ENCODE peak calls at places on chromosome 11, in nine cellular contexts. F, O, G, Y, S, M, K, V and J are unnamed samples.

GRCh38 chr11:40328890-40329617 is 1130.4 kb downstream of the LRRC4C start:
- DNase-seq in O (peak; percentile 33), M (peak; percentile 35), K (peak; percentile 100), Y (no peak), S (no peak), F (no peak), G (peak; percentile 31), V (no peak), J (peak; percentile 83)

GRCh38 chr11:2346014-2346413 is 31.1 kb upstream of the CD81 start:
- DNase-seq in O (no peak), V (no peak), G (no peak), Y (no peak), M (no peak), S (no peak), F (no peak), K (no peak), J (no peak)

GRCh38 chr11:74949748-74950127 is 672 bp downstream of the SPCS2 start:
- DNase-seq in O (no peak), Y (no peak), S (no peak), M (no peak), F (peak; percentile 15), V (no peak), G (no peak), K (peak; percentile 24), J (no peak)

GRCh38 chr11:4882543-4882942 is 843 bp downstream of the OR51T1 start:
- DNase-seq in V (no peak), Y (no peak), M (no peak), G (no peak), S (no peak), K (no peak), F (no peak), O (no peak), J (no peak)

GRCh38 chr11:17013548-17014320 is 480 bp downstream of the PLEKHA7 start:
- DNase-seq in O (no peak), G (no peak), F (peak; percentile 58), Y (peak; percentile 31), K (no peak), S (peak; percentile 52), V (no peak), M (no peak), J (no peak)

GRCh38 chr11:34169664-34170063 is 64.2 kb downstream of the NAT10 start:
- DNase-seq in F (no peak), Y (no peak), K (no peak), G (no peak), M (no peak), O (no peak), S (peak; percentile 35), V (no peak), J (no peak)

GRCh38 chr11:6574816-6575715 is 28.4 kb downstream of the RRP8 start:
- DNase-seq in G (no peak), V (no peak), O (no peak), M (no peak), S (no peak), K (no peak), Y (no peak), F (no peak), J (no peak)

GRCh38 chr11:79258606-79259005 is 182.2 kb downstream of the TENM4 start:
- DNase-seq in M (no peak), S (no peak), F (no peak), O (no peak), G (no peak), V (no peak), K (peak; percentile 62), Y (no peak), J (no peak)

GRCh38 chr11:33735426-33736147 is 636 bp downstream of the CD59 start:
- DNase-seq in M (peak; percentile 50), V (peak; percentile 37), O (no peak), Y (no peak), G (no peak), S (peak; percentile 73), K (no peak), F (peak; percentile 52), J (peak; percentile 44)

GRCh38 chr11:58503361-58503856 is 4.5 kb downstream of the OR5B21 start:
- DNase-seq in M (no peak), F (no peak), O (no peak), V (peak; percentile 51), K (peak; percentile 61), S (no peak), Y (no peak), G (no peak), J (no peak)

GRCh38 chr11:36271794-36272409 is 17.3 kb downstream of the COMMD9 start:
- DNase-seq in G (no peak), Y (no peak), S (no peak), F (no peak), K (no peak), V (no peak), M (no peak), O (peak; percentile 27), J (no peak)

GRCh38 chr11:13118194-13118593 is 109.1 kb downstream of the RASSF10 start:
- DNase-seq in Y (no peak), K (peak; percentile 97), V (no peak), M (no peak), S (no peak), O (no peak), G (no peak), F (no peak), J (no peak)

GRCh38 chr11:121145826-121146225 is 44.8 kb downstream of the TECTA start:
- DNase-seq in G (no peak), K (no peak), S (no peak), V (no peak), F (no peak), M (no peak), Y (no peak), O (no peak), J (no peak)

GRCh38 chr11:126474220-126474619 is 118.7 kb downstream of the ST3GAL4 start:
- DNase-seq in V (no peak), Y (no peak), G (no peak), S (no peak), O (peak; percentile 72), K (no peak), F (no peak), M (no peak), J (no peak)

GRCh38 chr11:78160557-78160956 is 21.1 kb upstream of the ALG8 start:
- DNase-seq in S (no peak), K (no peak), Y (no peak), F (no peak), M (no peak), O (no peak), V (no peak), G (no peak), J (no peak)

GRCh38 chr11:93570759-93571413 is 27.7 kb upstream of the SMCO4 start:
- DNase-seq in Y (no peak), V (no peak), S (no peak), O (peak; percentile 80), G (peak; percentile 25), F (no peak), K (peak; percentile 62), M (peak; percentile 25), J (no peak)

GRCh38 chr11:1086171-1087102 is 11.8 kb downstream of the MUC2 start:
- DNase-seq in G (no peak), V (no peak), Y (peak; percentile 7), S (peak; percentile 58), F (no peak), K (no peak), O (no peak), M (no peak), J (no peak)

GRCh38 chr11:57513911-57514537 is 1.5 kb downstream of the SLC43A1 start:
- DNase-seq in F (peak; percentile 81), V (no peak), G (peak; percentile 25), M (peak; percentile 31), K (peak; percentile 33), Y (peak; percentile 59), O (peak; percentile 60), S (peak; percentile 66), J (peak; percentile 46)

GRCh38 chr11:108496643-108497256 is 1.4 kb downstream of the POGLUT3 start:
- DNase-seq in F (no peak), K (peak; percentile 31), S (no peak), Y (no peak), O (no peak), M (no peak), G (no peak), V (no peak), J (no peak)

GRCh38 chr11:78806214-78807004 is 231.7 kb upstream of the NARS2 start:
- DNase-seq in S (peak; percentile 41), O (peak; percentile 51), K (no peak), G (no peak), Y (no peak), F (no peak), V (no peak), M (no peak), J (no peak)

GRCh38 chr11:134637091-134638015 is 225.3 kb upstream of the B3GAT1 start:
- DNase-seq in M (no peak), V (no peak), F (no peak), K (no peak), S (no peak), Y (no peak), G (no peak), O (no peak), J (no peak)

GRCh38 chr11:30433831-30434230 is 110.9 kb downstream of the ARL14EP start:
- DNase-seq in G (no peak), M (no peak), K (no peak), V (no peak), F (no peak), O (no peak), Y (no peak), S (no peak), J (no peak)

DNA sequence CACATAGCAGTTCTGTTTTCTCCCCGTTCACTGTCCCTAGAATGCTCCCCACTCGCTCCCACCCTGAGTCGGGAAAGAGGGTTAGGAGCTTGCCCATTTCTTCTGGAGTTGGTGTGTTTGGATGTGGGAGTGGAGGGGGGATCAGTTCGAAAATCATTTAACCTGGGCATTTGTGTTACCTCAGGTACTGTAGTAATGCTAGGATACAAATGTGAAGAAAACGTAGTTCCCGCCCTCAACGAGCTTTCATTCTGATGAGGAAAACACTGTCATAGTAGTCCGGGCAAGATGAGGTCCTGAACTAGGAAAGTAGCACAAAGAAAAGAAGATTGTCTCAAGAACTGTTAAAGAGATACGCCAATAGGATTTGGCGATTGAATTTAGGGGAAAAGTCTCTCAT is 539 bp downstream of the SDHD start:
- DNase-seq in O (no peak), V (no peak), K (no peak), M (no peak), Y (no peak), F (peak; percentile 15), S (no peak), G (no peak), J (no peak)
- H3K4me1 ChIP-seq in O (peaks cover 40% of the 10 kb centered on the region), V (peaks cover 3% of the 10 kb centered on the region), K (peaks cover 2% of the 10 kb centered on the region), M (peaks cover 44% of the 10 kb centered on the region), Y (peaks cover 10% of the 10 kb centered on the region), F (peaks cover 7% of the 10 kb centered on the region), S (peaks cover 41% of the 10 kb centered on the region), G (peaks cover 36% of the 10 kb centered on the region), J (peaks cover 22% of the 10 kb centered on the region)

GRCh38 chr11:115069599-115069998 is 391.3 kb downstream of the NXPE2 start:
- DNase-seq in G (no peak), K (no peak), O (no peak), M (no peak), S (no peak), V (no peak), F (no peak), Y (no peak), J (no peak)
- H3K4me3 ChIP-seq in G (no peak overlapping the region), K (no peak overlapping the region), O (no peak overlapping the region), M (no peak overlapping the region), S (no peak overlapping the region), V (no peak overlapping the region), F (no peak overlapping the region), Y (no peak overlapping the region), J (no peak overlapping the region)

GRCh38 chr11:10896493-10896892 is 38.6 kb upstream of the ZBED5 start:
- DNase-seq in M (no peak), G (no peak), F (no peak), V (no peak), K (no peak), Y (no peak), O (no peak), S (no peak), J (no peak)
- H3K4me1 ChIP-seq in M (peaks cover 59% of the 10 kb centered on the region), G (peaks cover 52% of the 10 kb centered on the region), F (no peaks in the 10 kb centered on the region), V (no peaks in the 10 kb centered on the region), K (peaks cover 38% of the 10 kb centered on the region), Y (peaks cover 11% of the 10 kb centered on the region), O (peaks cover 14% of the 10 kb centered on the region), S (peaks cover 55% of the 10 kb centered on the region), J (peaks cover 5% of the 10 kb centered on the region)

GRCh38 chr11:63747006-63747405 is 21.6 kb downstream of the ZFTA start:
- DNase-seq in O (no peak), V (no peak), Y (no peak), S (no peak), F (no peak), G (no peak), K (peak; percentile 69), M (no peak), J (no peak)
- H3K4me3 ChIP-seq in O (no peak overlapping the region), V (no peak overlapping the region), Y (no peak overlapping the region), S (no peak overlapping the region), F (no peak overlapping the region), G (no peak overlapping the region), K (no peak overlapping the region), M (no peak overlapping the region), J (no peak overlapping the region)